ENCODE peak calls at places on chromosomes 13 and 19, in seven cellular contexts. One of them, this sample, is unnamed.

GRCh38 chr13:32381539-32381938 is 46.4 kb downstream of the N4BP2L1 start:
- DNase-seq in lower leg skin: no peak
- DNase-seq in neural crest cell: no peak
- DNase-seq in brain microvascular endothelial cell: peak; percentile 14
- DNase-seq in activated T-helper 1 cell treated with Interleukin-2 at 50 U/mL for 16 hours: no peak
- DNase-seq in foreskin fibroblast: peak; percentile 30
- DNase-seq in AG09319: peak; percentile 3
- DNase-seq in this sample: no peak

GRCh38 chr13:101453784-101454201 is 1.3 kb downstream of the ITGBL1 start:
- DNase-seq in lower leg skin: no peak
- DNase-seq in neural crest cell: no peak
- DNase-seq in brain microvascular endothelial cell: no peak
- DNase-seq in activated T-helper 1 cell treated with Interleukin-2 at 50 U/mL for 16 hours: no peak
- DNase-seq in foreskin fibroblast: peak; percentile 62
- DNase-seq in AG09319: no peak
- DNase-seq in this sample: no peak

GRCh38 chr19:8390617-8390981 is 439 bp downstream of the RAB11B start:
- DNase-seq in lower leg skin: peak; percentile 95
- DNase-seq in neural crest cell: peak; percentile 96
- DNase-seq in brain microvascular endothelial cell: peak; percentile 95
- DNase-seq in activated T-helper 1 cell treated with Interleukin-2 at 50 U/mL for 16 hours: peak; percentile 78
- DNase-seq in foreskin fibroblast: peak; percentile 95
- DNase-seq in AG09319: peak; percentile 80
- DNase-seq in this sample: peak; percentile 73

GRCh38 chr19:19514215-19514633 is 1.1 kb downstream of the TSSK6 start:
- DNase-seq in lower leg skin: peak; percentile 39
- DNase-seq in neural crest cell: no peak
- DNase-seq in brain microvascular endothelial cell: peak; percentile 14
- DNase-seq in activated T-helper 1 cell treated with Interleukin-2 at 50 U/mL for 16 hours: no peak
- DNase-seq in foreskin fibroblast: peak; percentile 75
- DNase-seq in AG09319: peak; percentile 29
- DNase-seq in this sample: no peak

GRCh38 chr13:33441015-33441414 is 155.5 kb upstream of the STARD13 start:
- DNase-seq in lower leg skin: no peak
- DNase-seq in neural crest cell: no peak
- DNase-seq in brain microvascular endothelial cell: no peak
- DNase-seq in activated T-helper 1 cell treated with Interleukin-2 at 50 U/mL for 16 hours: no peak
- DNase-seq in foreskin fibroblast: peak; percentile 47
- DNase-seq in AG09319: no peak
- DNase-seq in this sample: no peak

GRCh38 chr19:21838646-21839045 is 2.7 kb upstream of the ZNF43 start:
- DNase-seq in lower leg skin: no peak
- DNase-seq in neural crest cell: no peak
- DNase-seq in brain microvascular endothelial cell: peak; percentile 2
- DNase-seq in activated T-helper 1 cell treated with Interleukin-2 at 50 U/mL for 16 hours: no peak
- DNase-seq in foreskin fibroblast: peak; percentile 37
- DNase-seq in AG09319: no peak
- DNase-seq in this sample: no peak

GRCh38 chr13:37068962-37069361 is 9.5 kb upstream of the SUPT20H start:
- DNase-seq in lower leg skin: no peak
- DNase-seq in neural crest cell: no peak
- DNase-seq in brain microvascular endothelial cell: no peak
- DNase-seq in activated T-helper 1 cell treated with Interleukin-2 at 50 U/mL for 16 hours: no peak
- DNase-seq in foreskin fibroblast: peak; percentile 37
- DNase-seq in AG09319: no peak
- DNase-seq in this sample: no peak

GRCh38 chr19:17385878-17386611 is 8.0 kb downstream of the CCDC194 start:
- DNase-seq in lower leg skin: no peak
- DNase-seq in neural crest cell: peak; percentile 67
- DNase-seq in brain microvascular endothelial cell: peak; percentile 35
- DNase-seq in activated T-helper 1 cell treated with Interleukin-2 at 50 U/mL for 16 hours: peak; percentile 35
- DNase-seq in foreskin fibroblast: peak; percentile 72
- DNase-seq in AG09319: no peak
- DNase-seq in this sample: no peak

GRCh38 chr13:24161010-24161775 is 673 bp downstream of the SPATA13 start:
- DNase-seq in lower leg skin: no peak
- DNase-seq in neural crest cell: no peak
- DNase-seq in brain microvascular endothelial cell: no peak
- DNase-seq in activated T-helper 1 cell treated with Interleukin-2 at 50 U/mL for 16 hours: peak; percentile 11
- DNase-seq in foreskin fibroblast: peak; percentile 59
- DNase-seq in AG09319: no peak
- DNase-seq in this sample: no peak

GRCh38 chr19:648904-649733 is 9.4 kb downstream of the FGF22 start:
- DNase-seq in lower leg skin: no peak
- DNase-seq in neural crest cell: no peak
- DNase-seq in brain microvascular endothelial cell: no peak
- DNase-seq in activated T-helper 1 cell treated with Interleukin-2 at 50 U/mL for 16 hours: no peak
- DNase-seq in foreskin fibroblast: no peak
- DNase-seq in AG09319: no peak
- DNase-seq in this sample: no peak

GRCh38 chr19:39969681-39970423 is 1.1 kb upstream of the PSMC4 start:
- DNase-seq in lower leg skin: no peak
- DNase-seq in neural crest cell: no peak
- DNase-seq in brain microvascular endothelial cell: no peak
- DNase-seq in activated T-helper 1 cell treated with Interleukin-2 at 50 U/mL for 16 hours: no peak
- DNase-seq in foreskin fibroblast: no peak
- DNase-seq in AG09319: no peak
- DNase-seq in this sample: no peak

GRCh38 chr19:32330149-32330548 is 15.3 kb upstream of the ZNF507 start:
- DNase-seq in lower leg skin: no peak
- DNase-seq in neural crest cell: no peak
- DNase-seq in brain microvascular endothelial cell: no peak
- DNase-seq in activated T-helper 1 cell treated with Interleukin-2 at 50 U/mL for 16 hours: no peak
- DNase-seq in foreskin fibroblast: no peak
- DNase-seq in AG09319: no peak
- DNase-seq in this sample: no peak

GRCh38 chr19:3441986-3442329 is 38.4 kb downstream of the SMIM24 start:
- DNase-seq in lower leg skin: no peak
- DNase-seq in neural crest cell: no peak
- DNase-seq in brain microvascular endothelial cell: no peak
- DNase-seq in activated T-helper 1 cell treated with Interleukin-2 at 50 U/mL for 16 hours: no peak
- DNase-seq in foreskin fibroblast: no peak
- DNase-seq in AG09319: no peak
- DNase-seq in this sample: no peak

GRCh38 chr13:110387451-110388140 is 80.5 kb downstream of the COL4A2 start:
- DNase-seq in lower leg skin: no peak
- DNase-seq in neural crest cell: no peak
- DNase-seq in brain microvascular endothelial cell: peak; percentile 64
- DNase-seq in activated T-helper 1 cell treated with Interleukin-2 at 50 U/mL for 16 hours: no peak
- DNase-seq in foreskin fibroblast: peak; percentile 50
- DNase-seq in AG09319: no peak
- DNase-seq in this sample: no peak

GRCh38 chr13:29969286-29969685 is 118.9 kb upstream of the UBL3 start:
- DNase-seq in lower leg skin: no peak
- DNase-seq in neural crest cell: no peak
- DNase-seq in brain microvascular endothelial cell: no peak
- DNase-seq in activated T-helper 1 cell treated with Interleukin-2 at 50 U/mL for 16 hours: no peak
- DNase-seq in foreskin fibroblast: peak; percentile 43
- DNase-seq in AG09319: peak; percentile 11
- DNase-seq in this sample: peak; percentile 49

GRCh38 chr19:45591004-45591637 is 6.5 kb upstream of the OPA3 start:
- DNase-seq in lower leg skin: no peak
- DNase-seq in neural crest cell: peak; percentile 26
- DNase-seq in brain microvascular endothelial cell: no peak
- DNase-seq in activated T-helper 1 cell treated with Interleukin-2 at 50 U/mL for 16 hours: no peak
- DNase-seq in foreskin fibroblast: peak; percentile 71
- DNase-seq in AG09319: no peak
- DNase-seq in this sample: no peak

GRCh38 chr19:51784109-51784785 is 10.7 kb upstream of the FPR3 start:
- DNase-seq in lower leg skin: no peak
- DNase-seq in neural crest cell: no peak
- DNase-seq in brain microvascular endothelial cell: no peak
- DNase-seq in activated T-helper 1 cell treated with Interleukin-2 at 50 U/mL for 16 hours: no peak
- DNase-seq in foreskin fibroblast: no peak
- DNase-seq in AG09319: no peak
- DNase-seq in this sample: no peak

GRCh38 chr19:53868091-53868891 is 608 bp downstream of the MYADM start:
- DNase-seq in lower leg skin: peak; percentile 56
- DNase-seq in neural crest cell: no peak
- DNase-seq in brain microvascular endothelial cell: peak; percentile 56
- DNase-seq in activated T-helper 1 cell treated with Interleukin-2 at 50 U/mL for 16 hours: no peak
- DNase-seq in foreskin fibroblast: peak; percentile 85
- DNase-seq in AG09319: no peak
- DNase-seq in this sample: peak; percentile 17

GRCh38 chr13:57935965-57936364 is 304.4 kb downstream of the PCDH17 start:
- DNase-seq in lower leg skin: no peak
- DNase-seq in neural crest cell: no peak
- DNase-seq in brain microvascular endothelial cell: no peak
- DNase-seq in activated T-helper 1 cell treated with Interleukin-2 at 50 U/mL for 16 hours: no peak
- DNase-seq in foreskin fibroblast: no peak
- DNase-seq in AG09319: no peak
- DNase-seq in this sample: no peak

GRCh38 chr19:9323919-9324583 is at the start of gene ZNF559:
- DNase-seq in lower leg skin: peak; percentile 92
- DNase-seq in neural crest cell: peak; percentile 96
- DNase-seq in brain microvascular endothelial cell: peak; percentile 96
- DNase-seq in activated T-helper 1 cell treated with Interleukin-2 at 50 U/mL for 16 hours: peak; percentile 94
- DNase-seq in foreskin fibroblast: peak; percentile 98
- DNase-seq in AG09319: peak; percentile 86
- DNase-seq in this sample: peak; percentile 93

GRCh38 chr13:27295096-27295495 is 24.5 kb downstream of the RASL11A start:
- DNase-seq in lower leg skin: no peak
- DNase-seq in neural crest cell: no peak
- DNase-seq in brain microvascular endothelial cell: no peak
- DNase-seq in activated T-helper 1 cell treated with Interleukin-2 at 50 U/mL for 16 hours: no peak
- DNase-seq in foreskin fibroblast: no peak
- DNase-seq in AG09319: no peak
- DNase-seq in this sample: no peak

GRCh38 chr13:49995535-49996165 is 1.2 kb upstream of the TRIM13 start:
- DNase-seq in lower leg skin: no peak
- DNase-seq in neural crest cell: no peak
- DNase-seq in brain microvascular endothelial cell: peak; percentile 16
- DNase-seq in activated T-helper 1 cell treated with Interleukin-2 at 50 U/mL for 16 hours: no peak
- DNase-seq in foreskin fibroblast: peak; percentile 46
- DNase-seq in AG09319: no peak
- DNase-seq in this sample: no peak

GRCh38 chr19:39325778-39326680 is 5.4 kb upstream of the LRFN1 start:
- DNase-seq in lower leg skin: no peak
- DNase-seq in neural crest cell: no peak
- DNase-seq in brain microvascular endothelial cell: peak; percentile 9
- DNase-seq in activated T-helper 1 cell treated with Interleukin-2 at 50 U/mL for 16 hours: no peak
- DNase-seq in foreskin fibroblast: no peak
- DNase-seq in AG09319: no peak
- DNase-seq in this sample: no peak

GRCh38 chr13:96141032-96141431 is 51.1 kb downstream of the HS6ST3 start:
- DNase-seq in lower leg skin: no peak
- DNase-seq in neural crest cell: no peak
- DNase-seq in brain microvascular endothelial cell: no peak
- DNase-seq in activated T-helper 1 cell treated with Interleukin-2 at 50 U/mL for 16 hours: no peak
- DNase-seq in foreskin fibroblast: peak; percentile 19
- DNase-seq in AG09319: no peak
- DNase-seq in this sample: peak; percentile 8

GRCh38 chr13:59728896-59729545 is 434.7 kb downstream of the DIAPH3 start:
- DNase-seq in lower leg skin: no peak
- DNase-seq in neural crest cell: no peak
- DNase-seq in brain microvascular endothelial cell: no peak
- DNase-seq in activated T-helper 1 cell treated with Interleukin-2 at 50 U/mL for 16 hours: no peak
- DNase-seq in foreskin fibroblast: no peak
- DNase-seq in AG09319: no peak
- DNase-seq in this sample: no peak

GRCh38 chr13:27977476-27978300 is 8.6 kb upstream of the CDX2 start:
- DNase-seq in lower leg skin: no peak
- DNase-seq in neural crest cell: no peak
- DNase-seq in brain microvascular endothelial cell: no peak
- DNase-seq in activated T-helper 1 cell treated with Interleukin-2 at 50 U/mL for 16 hours: no peak
- DNase-seq in foreskin fibroblast: peak; percentile 32
- DNase-seq in AG09319: no peak
- DNase-seq in this sample: no peak

GRCh38 chr19:20287070-20287469 is 120.1 kb downstream of the ZNF486 start:
- DNase-seq in lower leg skin: no peak
- DNase-seq in neural crest cell: no peak
- DNase-seq in brain microvascular endothelial cell: no peak
- DNase-seq in activated T-helper 1 cell treated with Interleukin-2 at 50 U/mL for 16 hours: no peak
- DNase-seq in foreskin fibroblast: no peak
- DNase-seq in AG09319: no peak
- DNase-seq in this sample: no peak

GRCh38 chr19:54464044-54464623 is 556 bp upstream of the LENG9 start:
- DNase-seq in lower leg skin: peak; percentile 94
- DNase-seq in neural crest cell: peak; percentile 60
- DNase-seq in brain microvascular endothelial cell: peak; percentile 91
- DNase-seq in activated T-helper 1 cell treated with Interleukin-2 at 50 U/mL for 16 hours: peak; percentile 52
- DNase-seq in foreskin fibroblast: peak; percentile 79
- DNase-seq in AG09319: no peak
- DNase-seq in this sample: no peak

GRCh38 chr19:3344608-3345598 is 21.5 kb upstream of the NFIC start:
- DNase-seq in lower leg skin: no peak
- DNase-seq in neural crest cell: no peak
- DNase-seq in brain microvascular endothelial cell: no peak
- DNase-seq in activated T-helper 1 cell treated with Interleukin-2 at 50 U/mL for 16 hours: no peak
- DNase-seq in foreskin fibroblast: no peak
- DNase-seq in AG09319: no peak
- DNase-seq in this sample: no peak

GRCh38 chr13:46317120-46317519 is 69.9 kb downstream of the RUBCNL start:
- DNase-seq in lower leg skin: no peak
- DNase-seq in neural crest cell: no peak
- DNase-seq in brain microvascular endothelial cell: no peak
- DNase-seq in activated T-helper 1 cell treated with Interleukin-2 at 50 U/mL for 16 hours: no peak
- DNase-seq in foreskin fibroblast: peak; percentile 61
- DNase-seq in AG09319: no peak
- DNase-seq in this sample: no peak

GRCh38 chr19:512548-513365 is 5.5 kb downstream of the TPGS1 start:
- DNase-seq in lower leg skin: no peak
- DNase-seq in neural crest cell: no peak
- DNase-seq in brain microvascular endothelial cell: no peak
- DNase-seq in activated T-helper 1 cell treated with Interleukin-2 at 50 U/mL for 16 hours: no peak
- DNase-seq in foreskin fibroblast: peak; percentile 34
- DNase-seq in AG09319: no peak
- DNase-seq in this sample: no peak

GRCh38 chr13:113816248-113816924 is 47.5 kb downstream of the GAS6 start:
- DNase-seq in lower leg skin: no peak
- DNase-seq in neural crest cell: no peak
- DNase-seq in brain microvascular endothelial cell: no peak
- DNase-seq in activated T-helper 1 cell treated with Interleukin-2 at 50 U/mL for 16 hours: no peak
- DNase-seq in foreskin fibroblast: peak; percentile 63
- DNase-seq in AG09319: no peak
- DNase-seq in this sample: no peak

This sample was measured in amniotic stem cell.